ENCODE peak calls at places on chromosomes 13 and 19, in seven cellular contexts. S is cardiac muscle cell, H is mucosa of descending colon, W is esophagus muscularis mucosa, L is PC-3, X is choroid plexus epithelial cell, R is AG04450. I is an unnamed sample.

GRCh38 chr13:39484506-39485313 is 118.3 kb downstream of the LHFPL6 start:
- DNase-seq in X (peak), H (no peak), W (no peak), R (no peak), L (peak), S (peak), I (no peak)

GRCh38 chr13:33865945-33866344 is 48.0 kb downstream of the RFC3 start:
- DNase-seq in L (no peak), R (no peak), H (no peak), X (no peak), S (no peak), W (no peak), I (no peak)

GRCh38 chr13:76012091-76012721 is 376.1 kb downstream of the LMO7 start:
- DNase-seq in X (peak), R (no peak), H (no peak), S (peak), W (no peak), L (peak), I (no peak)

GRCh38 chr13:36369268-36370107 is 23.3 kb upstream of the SPART start:
- DNase-seq in L (no peak), X (no peak), R (no peak), S (peak), H (no peak), W (no peak), I (no peak)

GRCh38 chr13:75935805-75936204 is 299.7 kb downstream of the LMO7 start:
- DNase-seq in L (no peak), R (no peak), H (no peak), X (no peak), S (no peak), W (no peak), I (no peak)

GRCh38 chr19:55369651-55370304 is 485 bp downstream of the IL11 start:
- DNase-seq in W (no peak), L (peak), S (peak), H (no peak), R (peak), X (peak), I (no peak)

GRCh38 chr13:23871616-23872220 is 17.5 kb downstream of the MIPEP start:
- DNase-seq in L (peak), S (peak), R (no peak), W (no peak), X (peak), H (no peak), I (no peak)

GRCh38 chr13:26376430-26376829 is 122.5 kb downstream of the CDK8 start:
- DNase-seq in H (no peak), L (no peak), S (no peak), X (no peak), R (no peak), W (no peak), I (no peak)

GRCh38 chr19:13102666-13103584 is at the start of gene LYL1:
- DNase-seq in W (no peak), L (no peak), X (no peak), H (peak), S (peak), R (no peak), I (peak)

GRCh38 chr19:55147408-55148251 is 1.4 kb downstream of the TNNT1 start:
- DNase-seq in L (peak), X (no peak), W (no peak), S (no peak), R (no peak), H (no peak), I (no peak)

GRCh38 chr19:19021115-19021514 is 12.2 kb downstream of the SUGP2 start:
- DNase-seq in X (peak), R (peak), S (peak), L (no peak), W (no peak), H (no peak), I (no peak)

GRCh38 chr19:4831351-4832340 is at the start of gene TICAM1:
- DNase-seq in X (peak), S (peak), R (no peak), L (peak), H (peak), W (no peak), I (peak)

GRCh38 chr19:43594081-43594697 is 1.7 kb downstream of the IRGQ start:
- DNase-seq in L (no peak), H (no peak), S (no peak), R (no peak), X (no peak), W (no peak), I (no peak)

GRCh38 chr13:46032341-46032740 is 20.2 kb downstream of the ZC3H13 start:
- DNase-seq in H (no peak), L (no peak), X (peak), W (no peak), S (peak), R (no peak), I (no peak)
- TF ChIP-seq CTCF in H (no peak), L (no peak), X (no peak), W (no peak), S (no peak), R (no peak), I (no peak)

DNA sequence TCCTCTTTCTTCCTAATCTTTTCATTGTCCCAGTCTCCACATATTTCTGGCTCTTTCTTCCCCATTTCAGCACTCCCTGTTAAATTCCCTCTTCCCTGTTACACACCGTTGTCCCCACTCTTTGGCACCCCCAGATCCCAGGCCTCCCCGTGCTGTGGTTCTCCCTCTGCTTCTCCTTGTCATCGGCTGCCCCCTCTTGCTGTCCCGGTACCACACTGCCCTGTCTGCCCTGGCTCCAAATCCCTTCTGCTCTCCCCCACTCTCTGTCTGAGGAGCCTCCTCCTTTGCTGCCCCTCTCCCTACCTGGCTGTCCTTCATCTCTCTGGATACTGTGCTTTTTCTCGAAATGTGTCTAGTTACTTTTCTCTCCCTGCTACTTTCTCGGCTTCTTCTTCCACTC is 978 bp downstream of the ZNF415 start:
- DNase-seq in W (no peak), X (no peak), L (no peak), H (no peak), S (no peak), R (no peak), I (no peak)
- H3K4me3 ChIP-seq in W (peak), X (peak), L (peak), H (no peak), S (peak), R (peak), I (no peak)

GRCh38 chr13:83940742-83941141 is 58.5 kb upstream of the SLITRK1 start:
- DNase-seq in L (peak), X (no peak), R (no peak), S (peak), W (no peak), H (no peak), I (no peak)
- TF ChIP-seq CTCF in L (no peak), X (no peak), R (no peak), S (no peak), W (no peak), H (no peak), I (no peak)

GRCh38 chr19:2488405-2488941 is 12.5 kb downstream of the GADD45B start:
- DNase-seq in R (no peak), H (peak), S (no peak), W (no peak), L (no peak), X (no peak), I (peak)

GRCh38 chr19:2487090-2487489 is 11.2 kb downstream of the GADD45B start:
- DNase-seq in X (no peak), W (no peak), H (no peak), S (no peak), R (no peak), L (no peak), I (no peak)

GRCh38 chr19:2487780-2488330 is 11.9 kb downstream of the GADD45B start:
- DNase-seq in H (no peak), R (no peak), L (no peak), X (no peak), S (no peak), W (no peak), I (no peak)

GRCh38 chr19:2490659-2491058 is 14.7 kb downstream of the GADD45B start:
- DNase-seq in S (no peak), X (no peak), L (no peak), W (no peak), H (no peak), R (no peak), I (no peak)

GRCh38 chr19:2488942-2489731 is 13.2 kb downstream of the GADD45B start:
- DNase-seq in S (peak), H (peak), L (peak), R (no peak), X (peak), W (no peak), I (peak)
- H3K4me3 ChIP-seq in S (peak), H (no peak), L (no peak), R (peak), X (peak), W (peak), I (peak)

GRCh38 chr19:40604647-40605200 is 3.6 kb downstream of the LTBP4 start:
- DNase-seq in S (no peak), W (no peak), L (peak), R (no peak), H (peak), X (no peak), I (peak)

GRCh38 chr19:40607311-40607871 is 6.2 kb downstream of the LTBP4 start:
- DNase-seq in H (peak), L (no peak), R (no peak), S (no peak), X (no peak), W (no peak), I (peak)

GRCh38 chr19:40603719-40604646 is 2.8 kb downstream of the LTBP4 start:
- DNase-seq in S (peak), X (peak), L (peak), H (peak), W (peak), R (peak), I (peak)

GRCh38 chr19:40603071-40603718 is 2.0 kb downstream of the LTBP4 start:
- DNase-seq in S (peak), H (no peak), W (no peak), L (peak), R (no peak), X (peak), I (no peak)

GRCh38 chr19:40605201-40605971 is 4.2 kb downstream of the LTBP4 start:
- DNase-seq in H (peak), S (peak), R (no peak), W (no peak), X (peak), L (peak), I (peak)
- TF ChIP-seq CTCF in H (no peak), S (peak), R (peak), W (no peak), X (no peak), L (peak), I (no peak)

GRCh38 chr19:17127671-17128070 is 52.1 kb downstream of the MYO9B start:
- DNase-seq in H (no peak), R (no peak), S (no peak), X (no peak), L (no peak), W (no peak), I (no peak)

GRCh38 chr19:17124025-17124424 is 48.4 kb downstream of the MYO9B start:
- DNase-seq in X (no peak), W (no peak), R (no peak), L (no peak), S (no peak), H (no peak), I (no peak)

GRCh38 chr19:17123041-17123440 is 47.5 kb downstream of the MYO9B start:
- DNase-seq in S (no peak), W (no peak), R (no peak), X (no peak), H (no peak), L (no peak), I (no peak)

GRCh38 chr19:17125728-17126677 is 50.4 kb downstream of the MYO9B start:
- DNase-seq in W (no peak), X (peak), H (peak), L (no peak), R (no peak), S (peak), I (peak)

DNA sequence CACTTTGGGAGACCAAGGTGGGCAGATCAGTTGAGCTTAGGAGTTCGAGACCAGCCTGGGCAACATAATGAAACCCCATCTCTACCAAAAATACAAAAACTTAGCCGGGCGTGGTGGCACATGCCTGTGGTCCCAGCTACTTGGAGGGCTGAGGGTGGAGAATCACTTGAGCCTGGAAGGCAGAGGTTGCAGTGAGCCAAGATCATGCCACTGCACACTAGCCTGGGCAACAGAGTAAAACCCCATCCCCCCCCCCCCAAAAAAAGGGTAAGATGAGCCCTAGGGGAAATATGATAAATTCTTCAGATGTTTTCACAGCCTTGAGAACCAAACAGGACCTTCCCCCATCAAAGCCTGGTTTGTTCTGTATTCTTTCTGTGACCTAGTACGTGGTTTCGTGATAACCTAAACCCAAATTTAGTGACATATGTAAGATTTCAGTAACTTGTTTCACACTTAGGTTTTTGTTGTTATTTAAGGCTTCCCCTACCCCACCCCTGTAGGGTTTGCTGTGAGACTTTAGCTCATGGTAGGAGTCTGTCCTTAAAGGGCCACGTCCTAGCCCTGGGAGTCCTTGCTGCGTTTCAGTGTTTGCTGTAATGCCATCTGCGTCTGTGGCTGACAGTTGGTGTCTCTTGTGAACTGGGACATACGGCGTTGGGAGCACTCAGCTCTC is 49.6 kb downstream of the MYO9B start:
- DNase-seq in H (no peak), R (no peak), W (no peak), L (no peak), X (peak), S (peak), I (no peak)
- H3K4me3 ChIP-seq in H (no peak), R (no peak), W (peak), L (no peak), X (no peak), S (no peak), I (no peak)

DNA sequence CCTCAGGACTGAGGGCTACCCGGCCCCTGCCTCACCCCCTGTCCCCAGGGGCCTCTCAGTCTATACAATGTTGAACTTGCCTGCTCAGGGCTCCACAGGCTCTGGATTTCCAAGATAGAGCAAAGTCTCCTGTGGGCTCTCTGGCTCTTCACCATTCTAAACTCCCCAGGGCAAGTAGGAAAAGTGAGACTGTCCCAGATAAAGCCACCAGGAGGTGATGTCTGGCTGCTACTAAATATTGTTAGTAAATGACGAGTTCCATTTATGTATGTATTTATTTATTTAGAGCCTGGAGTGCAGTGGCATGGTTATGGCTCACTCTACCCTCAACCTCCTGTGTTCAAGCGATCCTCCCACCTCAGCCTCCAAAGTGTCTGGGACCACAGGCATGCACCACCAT is 73.6 kb upstream of the SIAH3 start:
- DNase-seq in X (peak), W (no peak), L (peak), R (no peak), H (no peak), S (peak), I (no peak)
- TF ChIP-seq CTCF in X (peak), W (no peak), L (peak), R (no peak), H (no peak), S (peak), I (no peak)

DNA sequence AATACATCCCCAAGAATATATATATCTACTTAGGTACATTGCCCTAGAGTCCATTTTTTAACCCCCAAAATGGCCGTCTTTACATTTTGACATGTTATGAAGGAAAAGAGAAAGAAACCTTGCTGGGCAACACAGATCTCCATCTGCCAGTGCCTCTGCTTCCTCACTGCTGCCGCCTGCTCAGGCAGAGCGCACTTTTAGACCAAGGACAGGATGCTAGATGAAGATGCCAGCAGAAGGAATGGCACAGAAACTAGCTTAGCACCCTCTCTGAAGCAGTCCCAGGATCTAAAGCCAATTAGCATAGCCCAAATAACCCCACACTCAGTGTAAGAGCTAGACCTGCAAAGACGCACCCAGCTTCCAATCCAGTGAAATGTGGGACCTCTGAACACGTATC is 111.9 kb downstream of the RXFP2 start:
- DNase-seq in H (no peak), X (no peak), W (no peak), L (no peak), S (no peak), R (no peak), I (no peak)
- H3K4me3 ChIP-seq in H (no peak), X (no peak), W (no peak), L (no peak), S (no peak), R (no peak), I (no peak)

GRCh38 chr19:11361771-11362731 is 6.8 kb downstream of the PLPPR2 start:
- DNase-seq in X (no peak), S (no peak), W (no peak), H (no peak), R (no peak), L (no peak), I (no peak)

GRCh38 chr19:11364296-11364904 is 9.2 kb downstream of the PLPPR2 start:
- DNase-seq in W (no peak), H (no peak), X (no peak), S (no peak), R (no peak), L (no peak), I (no peak)

GRCh38 chr19:11365557-11366117 is 8.8 kb upstream of the SWSAP1 start:
- DNase-seq in H (no peak), R (no peak), X (no peak), S (no peak), L (no peak), W (no peak), I (no peak)

GRCh38 chr19:11364935-11365334 is 9.5 kb upstream of the SWSAP1 start:
- DNase-seq in L (no peak), S (no peak), X (no peak), W (no peak), H (no peak), R (no peak), I (no peak)

DNA sequence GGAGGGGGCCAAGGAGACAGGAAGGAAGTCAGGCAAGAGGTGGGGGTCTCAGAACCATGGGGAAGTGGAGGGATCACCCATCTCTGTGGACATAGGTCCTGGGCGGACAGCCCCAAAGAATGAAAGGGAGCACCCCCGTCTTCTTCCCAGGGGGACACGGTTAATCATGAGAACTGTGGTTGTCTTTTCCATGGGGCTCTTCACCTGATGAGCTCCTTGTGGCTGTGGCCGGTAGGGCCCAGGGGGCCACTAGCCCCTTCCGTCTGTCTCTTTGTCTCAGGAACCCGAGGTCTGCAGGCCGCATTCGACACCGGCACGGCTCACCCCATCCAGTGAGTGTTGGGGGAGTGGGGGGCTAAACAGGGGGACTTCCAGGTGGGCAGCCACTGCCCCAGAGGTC is 8.6 kb downstream of the PLPPR2 start:
- DNase-seq in X (no peak), W (no peak), H (no peak), S (no peak), R (no peak), L (no peak), I (no peak)
- TF ChIP-seq CTCF in X (no peak), W (no peak), H (no peak), S (no peak), R (no peak), L (no peak), I (no peak)

GRCh38 chr19:32819415-32820400 is 49.9 kb downstream of the SLC7A9 start:
- DNase-seq in W (no peak), R (no peak), S (no peak), L (no peak), H (no peak), X (no peak), I (no peak)
- H3K4me3 ChIP-seq in W (no peak), R (no peak), S (no peak), L (no peak), H (no peak), X (no peak), I (no peak)

I was measured in transverse colon.